ENCODE peak calls at places on chromosome 6, in eight cellular contexts. V, D, O, A, W, L, Y and R are unnamed samples.

GRCh38 chr6:121506761-121507754 is 71.6 kb downstream of the GJA1 start:
- DNase-seq in O (no peak), A (peak), L (no peak), V (no peak), W (no peak), Y (no peak), D (no peak), R (peak)

GRCh38 chr6:156780117-156780641 is 3.0 kb downstream of the ARID1B start:
- DNase-seq in Y (peak), O (peak), W (peak), A (peak), D (no peak), L (no peak), V (peak), R (peak)

GRCh38 chr6:101397199-101397598 is 3.7 kb downstream of the GRIK2 start:
- DNase-seq in W (no peak), Y (no peak), O (no peak), D (no peak), A (peak), V (no peak), L (no peak), R (peak)

GRCh38 chr6:20554326-20554725 is 20.1 kb downstream of the CDKAL1 start:
- DNase-seq in Y (no peak), V (no peak), W (no peak), O (no peak), A (peak), D (no peak), L (no peak), R (no peak)

GRCh38 chr6:151695181-151695580 is 112.3 kb upstream of the ESR1 start:
- DNase-seq in A (no peak), Y (no peak), L (no peak), O (no peak), W (no peak), D (no peak), V (no peak), R (no peak)

GRCh38 chr6:134451529-134451928 is 133.6 kb upstream of the SGK1 start:
- DNase-seq in W (no peak), A (no peak), Y (no peak), V (no peak), D (no peak), O (no peak), L (no peak), R (no peak)

GRCh38 chr6:11043961-11044711 is at the start of gene ELOVL2:
- DNase-seq in L (no peak), A (peak), D (no peak), W (peak), V (peak), O (no peak), Y (peak), R (peak)

GRCh38 chr6:105759946-105760345 is 326.2 kb upstream of the PRDM1 start:
- DNase-seq in Y (no peak), A (peak), O (no peak), W (no peak), L (no peak), V (no peak), D (no peak), R (peak)

DNA sequence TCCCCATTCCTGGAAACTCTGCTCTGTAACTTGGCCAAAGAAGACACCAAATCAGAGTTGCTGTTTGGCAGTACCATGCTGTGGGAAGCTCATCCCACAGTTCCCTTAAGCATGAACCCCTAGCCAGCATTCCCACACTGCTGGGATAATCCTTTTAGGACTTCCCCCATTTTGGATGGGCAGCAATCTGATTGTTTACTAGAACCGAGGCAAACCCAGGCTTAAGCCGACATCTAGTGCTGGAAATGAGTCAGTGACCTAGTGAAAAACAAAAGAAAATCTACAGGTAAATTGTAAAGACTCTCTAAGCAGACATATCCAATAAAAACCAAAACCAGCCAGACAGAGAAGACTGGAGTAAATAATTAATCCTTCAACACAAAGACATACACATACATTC is 5.2 kb downstream of the DNAH8 start:
- DNase-seq in V (no peak), Y (no peak), O (no peak), A (no peak), L (no peak), D (no peak), W (no peak), R (no peak)
- TF ChIP-seq CTCF in V (peak), Y (no peak), O (no peak), A (no peak), L (no peak), D (no peak), W (peak), R (no peak)

GRCh38 chr6:46451343-46451742 is 39.9 kb downstream of the RCAN2 start:
- DNase-seq in W (no peak), A (no peak), Y (no peak), D (no peak), V (no peak), O (no peak), L (no peak), R (no peak)
- H3K4me3 ChIP-seq in W (no peak), A (no peak), Y (no peak), D (no peak), V (no peak), O (no peak), L (no peak), R (no peak)

GRCh38 chr6:31897612-31898199 is at the start of gene EHMT2:
- DNase-seq in D (peak), L (peak), O (peak), W (peak), A (peak), Y (peak), V (peak), R (peak)
- TF ChIP-seq CTCF in D (no peak), L (peak), O (no peak), W (no peak), A (no peak), Y (no peak), V (no peak), R (no peak)

DNA sequence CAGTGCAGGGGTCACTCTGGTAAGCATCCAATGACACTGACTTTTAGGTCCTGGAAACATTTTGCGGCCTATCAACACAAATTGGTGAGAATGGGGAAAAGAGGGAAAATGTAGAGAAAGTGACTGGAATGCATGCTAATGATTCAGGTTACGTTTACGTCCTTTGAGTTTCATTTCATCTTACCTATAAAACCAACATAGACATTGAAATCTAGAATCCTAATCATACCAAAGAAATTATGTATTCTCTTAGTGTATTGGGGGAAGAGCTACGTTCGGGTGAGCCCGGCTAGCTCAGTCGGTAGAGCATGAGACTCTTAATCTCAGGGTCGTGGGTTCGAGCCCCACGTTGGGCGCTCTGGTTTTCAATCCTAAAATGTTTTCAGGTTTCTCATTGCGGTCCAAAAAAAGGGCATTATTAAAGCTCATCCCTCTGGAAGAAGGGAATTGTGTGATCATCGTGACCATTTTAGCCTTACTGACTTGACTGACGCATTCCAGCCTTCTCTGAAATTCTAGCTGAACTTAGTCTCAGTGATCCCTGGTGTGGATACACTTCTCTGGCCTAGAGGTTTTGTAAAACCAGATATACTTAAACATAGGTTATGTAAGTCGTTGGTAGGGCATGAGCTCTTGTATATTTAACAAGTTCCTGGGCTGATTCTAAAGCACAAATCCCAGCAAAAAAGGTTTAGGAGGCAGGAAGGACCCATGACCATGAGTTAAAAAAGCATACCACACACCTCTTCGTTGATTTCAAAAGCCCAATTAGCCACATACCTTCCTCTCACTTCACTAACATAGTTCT is 18.3 kb downstream of the HMGN4 start:
- DNase-seq in Y (no peak), A (peak), D (no peak), L (no peak), O (no peak), W (peak), V (peak), R (peak)
- H3K4me3 ChIP-seq in Y (no peak), A (peak), D (no peak), L (no peak), O (no peak), W (peak), V (peak), R (peak)

GRCh38 chr6:111738631-111739030 is 133.0 kb upstream of the TRAF3IP2 start:
- DNase-seq in L (no peak), W (no peak), V (no peak), A (no peak), O (no peak), D (no peak), Y (no peak), R (no peak)
- TF ChIP-seq CTCF in L (no peak), W (no peak), V (no peak), A (no peak), O (no peak), D (no peak), Y (no peak), R (no peak)

GRCh38 chr6:6927437-6928361 is 180.1 kb upstream of the RREB1 start:
- DNase-seq in A (no peak), Y (peak), W (peak), L (no peak), O (no peak), D (peak), V (peak), R (no peak)

GRCh38 chr6:6925391-6926164 is 182.2 kb upstream of the RREB1 start:
- DNase-seq in O (no peak), V (no peak), L (no peak), D (no peak), W (no peak), Y (no peak), A (peak), R (no peak)

GRCh38 chr6:6920984-6921313 is 186.8 kb upstream of the RREB1 start:
- DNase-seq in W (no peak), L (no peak), V (no peak), A (no peak), O (no peak), Y (no peak), D (no peak), R (no peak)

GRCh38 chr6:6923605-6924004 is 184.2 kb upstream of the RREB1 start:
- DNase-seq in W (no peak), D (no peak), O (no peak), L (no peak), V (no peak), A (no peak), Y (no peak), R (no peak)

DNA sequence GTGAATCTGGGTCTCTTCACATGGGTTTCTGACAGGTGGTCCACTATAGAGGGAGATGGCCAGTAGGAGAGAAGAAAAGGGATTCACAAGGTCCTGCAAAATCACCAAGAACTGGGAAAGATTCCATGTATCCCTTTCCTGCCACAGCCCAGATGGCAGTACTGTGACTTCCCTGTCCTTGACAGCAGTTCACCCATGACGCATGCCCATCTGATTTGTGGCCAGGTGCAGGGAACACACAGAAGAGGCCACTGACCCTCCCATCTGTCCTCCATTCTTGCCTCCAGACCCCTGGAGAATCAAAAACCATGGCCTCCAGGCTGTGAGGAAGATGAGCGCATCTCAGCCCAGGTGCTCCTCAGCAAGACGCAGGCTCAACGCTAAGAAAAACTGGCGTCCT is 183.1 kb upstream of the RREB1 start:
- DNase-seq in A (no peak), V (no peak), L (no peak), O (no peak), D (no peak), Y (no peak), W (no peak), R (no peak)
- H3K4me3 ChIP-seq in A (no peak), V (no peak), L (no peak), O (no peak), D (no peak), Y (no peak), W (no peak), R (no peak)

GRCh38 chr6:95280690-95281273 is 296.6 kb upstream of the MANEA start:
- DNase-seq in V (no peak), L (no peak), D (no peak), Y (peak), O (no peak), W (peak), A (peak), R (peak)
- TF ChIP-seq CTCF in V (peak), L (peak), D (peak), Y (no peak), O (peak), W (peak), A (peak), R (peak)

DNA sequence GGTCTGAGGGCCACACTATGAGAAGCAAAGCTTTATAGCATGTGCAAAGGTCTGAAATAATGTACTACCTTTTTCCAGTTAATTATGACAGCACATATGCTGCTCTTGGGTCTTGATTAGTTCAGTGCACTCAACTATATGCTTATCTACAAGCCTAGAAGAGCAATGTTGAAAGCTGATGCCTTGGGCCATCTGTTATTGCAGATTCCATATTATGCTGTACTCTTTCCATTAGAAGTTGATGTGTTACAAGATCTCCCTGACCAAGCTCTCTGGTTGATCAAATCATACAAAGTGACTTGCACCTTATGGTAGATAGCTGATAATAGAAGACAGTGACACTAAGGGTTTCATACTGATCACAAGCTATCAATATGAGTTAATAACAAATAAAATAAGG is 327.3 kb downstream of the FRK start:
- DNase-seq in Y (no peak), A (no peak), V (no peak), O (no peak), W (peak), L (no peak), D (no peak), R (no peak)
- H3K4me3 ChIP-seq in Y (no peak), A (no peak), V (no peak), O (no peak), W (no peak), L (no peak), D (no peak), R (no peak)

GRCh38 chr6:33314515-33314942 is 651 bp upstream of the TAPBP start:
- DNase-seq in W (no peak), L (peak), V (peak), A (peak), D (peak), Y (peak), O (peak), R (peak)
- TF ChIP-seq CTCF in W (no peak), L (no peak), V (no peak), A (no peak), D (no peak), Y (no peak), O (no peak), R (no peak)

GRCh38 chr6:112268628-112269027 is 14.3 kb upstream of the LAMA4 start:
- DNase-seq in L (no peak), O (no peak), D (no peak), A (no peak), V (no peak), W (no peak), Y (no peak), R (no peak)
- H3K4me3 ChIP-seq in L (no peak), O (no peak), D (no peak), A (no peak), V (no peak), W (no peak), Y (no peak), R (no peak)